ENCODE peak calls at places on chromosomes 5 and 9, in nine cellular contexts. Y is cardiac muscle cell; J is naive thymus-derived CD4-positive, alpha-beta T cell; P is lower lobe of right lung; V is GM23248; U is CD8-positive, alpha-beta memory T cell; N is tibial nerve; C is psoas muscle; K is fibroblast of lung. F is an unnamed sample.
A peak's percentile ranks its signal among the peaks of the same experiment; 100 is the strongest.

GRCh38 chr9:95771556-95772280 is 103.8 kb upstream of the ERCC6L2 start:
- DNase-seq in Y (peak; percentile 89), J (no peak), P (no peak), V (peak; percentile 33), U (no peak), N (peak; percentile 73), C (no peak), K (peak; percentile 82), F (no peak)

GRCh38 chr9:133597316-133597957 is 11.8 kb downstream of the FAM163B start:
- DNase-seq in Y (peak; percentile 27), J (no peak), P (no peak), V (no peak), U (no peak), N (no peak), C (no peak), K (peak; percentile 18), F (no peak)

GRCh38 chr9:97510797-97511761 is 9.6 kb downstream of the TMOD1 start:
- DNase-seq in Y (peak; percentile 8), J (no peak), P (no peak), V (peak; percentile 57), U (no peak), N (no peak), C (peak; percentile 62), K (peak; percentile 56), F (no peak)

GRCh38 chr5:170917113-170917512 is 55.3 kb downstream of the RANBP17 start:
- DNase-seq in Y (peak; percentile 20), J (no peak), P (no peak), V (peak; percentile 27), U (no peak), N (no peak), C (no peak), K (peak; percentile 48), F (no peak)

GRCh38 chr9:76944011-76944410 is 38.1 kb upstream of the PRUNE2 start:
- DNase-seq in Y (peak; percentile 12), J (no peak), P (no peak), V (no peak), U (no peak), N (no peak), C (no peak), K (no peak), F (no peak)

GRCh38 chr5:33763435-33763834 is 128.4 kb downstream of the ADAMTS12 start:
- DNase-seq in Y (no peak), J (no peak), P (no peak), V (no peak), U (no peak), N (no peak), C (no peak), K (no peak), F (no peak)

GRCh38 chr5:82858453-82859043 is 218.6 kb downstream of the TMEM167A start:
- DNase-seq in Y (no peak), J (no peak), P (no peak), V (no peak), U (no peak), N (no peak), C (no peak), K (no peak), F (no peak)

GRCh38 chr5:67030289-67031069 is 166.1 kb downstream of the CD180 start:
- DNase-seq in Y (peak; percentile 48), J (no peak), P (no peak), V (peak; percentile 64), U (no peak), N (no peak), C (no peak), K (peak; percentile 58), F (no peak)

GRCh38 chr5:141917760-141918159 is 5.9 kb upstream of the DELE1 start:
- DNase-seq in Y (no peak), J (no peak), P (no peak), V (no peak), U (no peak), N (no peak), C (no peak), K (no peak), F (no peak)

GRCh38 chr9:98983295-98984268 is 39.9 kb downstream of the COL15A1 start:
- DNase-seq in Y (peak; percentile 60), J (no peak), P (no peak), V (peak; percentile 94), U (no peak), N (no peak), C (no peak), K (peak; percentile 95), F (no peak)

GRCh38 chr5:116343961-116344360 is 230.7 kb downstream of the SEMA6A start:
- DNase-seq in Y (no peak), J (no peak), P (no peak), V (no peak), U (no peak), N (no peak), C (no peak), K (no peak), F (no peak)

GRCh38 chr9:131238402-131239021 is 37.8 kb downstream of the FAM78A start:
- DNase-seq in Y (peak; percentile 54), J (no peak), P (no peak), V (no peak), U (peak; percentile 64), N (no peak), C (peak; percentile 68), K (peak; percentile 29), F (no peak)

GRCh38 chr9:22307013-22307711 is 139.5 kb upstream of the DMRTA1 start:
- DNase-seq in Y (peak; percentile 62), J (no peak), P (no peak), V (peak; percentile 78), U (no peak), N (peak; percentile 15), C (no peak), K (peak; percentile 62), F (peak; percentile 12)

GRCh38 chr9:96680812-96681499 is 25.8 kb upstream of the PRXL2C start:
- DNase-seq in Y (no peak), J (no peak), P (no peak), V (no peak), U (no peak), N (no peak), C (no peak), K (no peak), F (no peak)

GRCh38 chr5:10762178-10762775 is 1.2 kb upstream of the DAP start:
- DNase-seq in Y (peak; percentile 36), J (no peak), P (peak; percentile 76), V (no peak), U (no peak), N (peak; percentile 58), C (no peak), K (no peak), F (peak; percentile 83)

GRCh38 chr5:17228833-17229291 is 11.4 kb downstream of the BASP1 start:
- DNase-seq in Y (peak; percentile 65), J (no peak), P (no peak), V (peak; percentile 81), U (no peak), N (no peak), C (no peak), K (peak; percentile 64), F (peak; percentile 13)

GRCh38 chr5:128406863-128407262 is 131.2 kb downstream of the FBN2 start:
- DNase-seq in Y (no peak), J (no peak), P (no peak), V (no peak), U (no peak), N (no peak), C (no peak), K (peak; percentile 63), F (no peak)

GRCh38 chr9:23451802-23452418 is 374.1 kb downstream of the ELAVL2 start:
- DNase-seq in Y (no peak), J (no peak), P (no peak), V (no peak), U (no peak), N (no peak), C (no peak), K (no peak), F (no peak)

GRCh38 chr9:136608331-136609159 is 54.2 kb upstream of the EGFL7 start:
- DNase-seq in Y (no peak), J (no peak), P (no peak), V (no peak), U (no peak), N (no peak), C (no peak), K (no peak), F (no peak)
- H3K27ac ChIP-seq in Y (no peak overlapping the region), J (no peak overlapping the region), P (no peak overlapping the region), V (no peak overlapping the region), U (no peak overlapping the region), N (no peak overlapping the region), C (no peak overlapping the region), K (no peak overlapping the region), F (no peak overlapping the region)

GRCh38 chr5:178787889-178788288 is 57.4 kb upstream of the ZNF354A start:
- DNase-seq in Y (no peak), J (no peak), P (no peak), V (no peak), U (no peak), N (no peak), C (no peak), K (no peak), F (no peak)

GRCh38 chr5:178784391-178784790 is 53.9 kb upstream of the ZNF354A start:
- DNase-seq in Y (no peak), J (no peak), P (no peak), V (no peak), U (no peak), N (no peak), C (no peak), K (no peak), F (no peak)

GRCh38 chr5:178786859-178787499 is 56.5 kb upstream of the ZNF354A start:
- DNase-seq in Y (peak; percentile 30), J (no peak), P (no peak), V (peak; percentile 82), U (no peak), N (no peak), C (no peak), K (peak; percentile 43), F (no peak)

GRCh38 chr5:178786424-178786823 is 56.0 kb upstream of the ZNF354A start:
- DNase-seq in Y (no peak), J (no peak), P (no peak), V (no peak), U (no peak), N (no peak), C (no peak), K (no peak), F (no peak)

DNA sequence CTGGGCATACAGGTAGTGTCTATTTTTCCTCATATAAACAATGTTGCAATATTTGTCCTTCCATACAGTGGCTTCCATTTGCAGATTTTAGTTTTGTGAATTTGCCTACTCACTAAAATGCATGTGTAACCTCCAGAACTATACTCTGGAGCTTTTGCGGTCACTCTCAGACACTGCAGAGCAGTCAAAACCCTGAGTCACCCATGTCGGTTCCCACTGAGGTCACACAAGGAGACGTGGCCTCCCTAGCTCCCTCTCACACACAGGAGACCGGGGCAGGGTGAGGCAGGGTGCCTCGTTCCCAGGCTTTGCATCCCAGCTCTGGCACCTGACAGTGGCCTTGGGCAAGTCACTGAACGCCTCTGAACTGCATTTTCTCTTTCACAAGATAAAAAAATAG is 55.5 kb upstream of the ZNF354A start:
- DNase-seq in Y (no peak), J (no peak), P (no peak), V (peak; percentile 72), U (no peak), N (no peak), C (no peak), K (no peak), F (no peak)
- H3K27ac ChIP-seq in Y (no peak overlapping the region), J (no peak overlapping the region), P (no peak overlapping the region), V (peak overlapping the region; percentile 17), U (no peak overlapping the region), N (no peak overlapping the region), C (no peak overlapping the region), K (no peak overlapping the region), F (no peak overlapping the region)

GRCh38 chr9:113522858-113523257 is 59.3 kb downstream of the RGS3 start:
- DNase-seq in Y (no peak), J (no peak), P (no peak), V (no peak), U (peak; percentile 38), N (no peak), C (no peak), K (no peak), F (no peak)
- H3K27ac ChIP-seq in Y (peak overlapping the region; percentile 61), J (peak overlapping the region; percentile 42), P (peak overlapping the region; percentile 72), V (no peak overlapping the region), U (no peak overlapping the region), N (no peak overlapping the region), C (peak overlapping the region; percentile 62), K (no peak overlapping the region), F (peak overlapping the region; percentile 15)

GRCh38 chr5:78592735-78593386 is 55.7 kb downstream of the LHFPL2 start:
- DNase-seq in Y (no peak), J (no peak), P (no peak), V (no peak), U (no peak), N (no peak), C (no peak), K (no peak), F (no peak)
- H3K27ac ChIP-seq in Y (peak overlapping the region; percentile 89), J (no peak overlapping the region), P (no peak overlapping the region), V (no peak overlapping the region), U (no peak overlapping the region), N (no peak overlapping the region), C (no peak overlapping the region), K (no peak overlapping the region), F (no peak overlapping the region)

F was measured in thyroid gland.